ENCODE peak calls at places on chromosomes 4 and X, in ten cellular contexts. H is fibroblast of mammary gland, V is choroid plexus epithelial cell, U is colonic mucosa, Q is cardiac fibroblast, J is PC-3, M is dorsolateral prefrontal cortex, W is HFF-Myc, K is LNCaP clone FGC, X is AG09309. A is an unnamed sample.
A peak's percentile ranks its signal among the peaks of the same experiment; 100 is the strongest.

GRCh38 chr4:7310441-7310840 is 118.1 kb downstream of the SORCS2 start:
- DNase-seq in H (no peak), V (no peak), U (no peak), Q (no peak), J (no peak), M (no peak), W (no peak), K (no peak), X (no peak), A (no peak)

GRCh38 chr4:3769642-3770184 is 3.5 kb downstream of the ADRA2C start:
- DNase-seq in H (no peak), V (no peak), U (no peak), Q (no peak), J (no peak), M (no peak), W (no peak), K (no peak), X (no peak), A (no peak)

GRCh38 chr4:4608214-4608537 is 66.3 kb upstream of the STX18 start:
- DNase-seq in H (no peak), V (no peak), U (no peak), Q (no peak), J (no peak), M (no peak), W (no peak), K (no peak), X (no peak), A (no peak)

GRCh38 chrX:120791013-120791643 is 84.5 kb downstream of the CT47B1 start:
- DNase-seq in H (peak; percentile 87), V (peak; percentile 64), U (peak; percentile 18), Q (peak; percentile 76), J (peak; percentile 79), M (peak; percentile 47), W (peak; percentile 58), K (no peak), X (peak; percentile 46), A (no peak)

GRCh38 chrX:3501833-3502535 is 155.5 kb upstream of the MXRA5 start:
- DNase-seq in H (peak; percentile 50), V (no peak), U (no peak), Q (no peak), J (no peak), M (peak; percentile 38), W (no peak), K (no peak), X (no peak), A (no peak)

GRCh38 chr4:3300198-3300671 is 7.4 kb downstream of the RGS12 start:
- DNase-seq in H (no peak), V (no peak), U (peak; percentile 13), Q (no peak), J (no peak), M (peak; percentile 21), W (no peak), K (no peak), X (no peak), A (no peak)

GRCh38 chr4:180304321-180304720 is 1938.9 kb upstream of the TENM3 start:
- DNase-seq in H (no peak), V (no peak), U (no peak), Q (no peak), J (no peak), M (no peak), W (no peak), K (no peak), X (no peak), A (no peak)

GRCh38 chr4:87007345-87008181 is 72.8 kb downstream of the AFF1 start:
- DNase-seq in H (peak; percentile 50), V (peak; percentile 71), U (peak; percentile 79), Q (peak; percentile 69), J (peak; percentile 33), M (peak; percentile 52), W (no peak), K (no peak), X (no peak), A (no peak)

GRCh38 chr4:15314974-15315373 is 112.9 kb upstream of the C1QTNF7 start:
- DNase-seq in H (no peak), V (no peak), U (no peak), Q (no peak), J (no peak), M (no peak), W (no peak), K (no peak), X (no peak), A (no peak)

GRCh38 chrX:119376312-119376711 is 22.8 kb upstream of the SLC25A43 start:
- DNase-seq in H (no peak), V (no peak), U (no peak), Q (no peak), J (peak; percentile 16), M (no peak), W (no peak), K (no peak), X (no peak), A (no peak)

GRCh38 chr4:151359576-151359975 is 34.2 kb upstream of the SH3D19 start:
- DNase-seq in H (no peak), V (no peak), U (peak; percentile 75), Q (peak; percentile 9), J (peak; percentile 3), M (no peak), W (no peak), K (no peak), X (no peak), A (no peak)

GRCh38 chr4:153497091-153497531 is 31.0 kb downstream of the TMEM131L start:
- DNase-seq in H (peak; percentile 54), V (peak; percentile 63), U (no peak), Q (peak; percentile 65), J (peak; percentile 64), M (no peak), W (no peak), K (no peak), X (no peak), A (no peak)

GRCh38 chrX:153725039-153725831 is 579 bp downstream of the ABCD1 start:
- DNase-seq in H (no peak), V (no peak), U (no peak), Q (no peak), J (peak; percentile 19), M (no peak), W (no peak), K (no peak), X (no peak), A (no peak)

GRCh38 chr4:181908168-181908567 is 335.0 kb upstream of the TENM3 start:
- DNase-seq in H (no peak), V (no peak), U (no peak), Q (no peak), J (no peak), M (no peak), W (no peak), K (no peak), X (no peak), A (no peak)

GRCh38 chr4:128979934-128980333 is 113.4 kb downstream of the SCLT1 start:
- DNase-seq in H (peak; percentile 86), V (peak; percentile 88), U (no peak), Q (peak; percentile 88), J (peak; percentile 78), M (no peak), W (peak; percentile 54), K (peak; percentile 27), X (peak; percentile 62), A (no peak)

GRCh38 chrX:103831803-103832544 is at the start of gene RAB9B:
- DNase-seq in H (peak; percentile 35), V (peak; percentile 52), U (peak; percentile 59), Q (no peak), J (peak; percentile 22), M (peak; percentile 75), W (no peak), K (no peak), X (no peak), A (peak; percentile 39)

GRCh38 chr4:121057466-121057911 is 14.8 kb downstream of the NDNF start:
- DNase-seq in H (no peak), V (no peak), U (no peak), Q (no peak), J (no peak), M (no peak), W (no peak), K (no peak), X (no peak), A (no peak)

GRCh38 chr4:10092481-10093272 is 23.9 kb downstream of the WDR1 start:
- DNase-seq in H (peak; percentile 19), V (no peak), U (no peak), Q (no peak), J (no peak), M (no peak), W (no peak), K (no peak), X (no peak), A (no peak)

GRCh38 chr4:122798917-122799316 is 27.7 kb upstream of the FGF2 start:
- DNase-seq in H (no peak), V (no peak), U (no peak), Q (no peak), J (no peak), M (no peak), W (no peak), K (no peak), X (no peak), A (no peak)
- H3K4me3 ChIP-seq in H (no peak overlapping the region), V (no peak overlapping the region), U (no peak overlapping the region), Q (no peak overlapping the region), J (no peak overlapping the region), M (no peak overlapping the region), W (no peak overlapping the region), K (no peak overlapping the region), X (no peak overlapping the region), A (no peak overlapping the region)

GRCh38 chr4:53558981-53559620 is 32.2 kb downstream of the LNX1 start:
- DNase-seq in H (no peak), V (peak; percentile 32), U (no peak), Q (peak; percentile 43), J (peak; percentile 56), M (no peak), W (no peak), K (no peak), X (no peak), A (no peak)
- H3K4me3 ChIP-seq in H (no peak overlapping the region), V (no peak overlapping the region), U (no peak overlapping the region), Q (no peak overlapping the region), J (peak overlapping the region; percentile 11), M (no peak overlapping the region), W (no peak overlapping the region), K (no peak overlapping the region), X (no peak overlapping the region), A (no peak overlapping the region)

DNA sequence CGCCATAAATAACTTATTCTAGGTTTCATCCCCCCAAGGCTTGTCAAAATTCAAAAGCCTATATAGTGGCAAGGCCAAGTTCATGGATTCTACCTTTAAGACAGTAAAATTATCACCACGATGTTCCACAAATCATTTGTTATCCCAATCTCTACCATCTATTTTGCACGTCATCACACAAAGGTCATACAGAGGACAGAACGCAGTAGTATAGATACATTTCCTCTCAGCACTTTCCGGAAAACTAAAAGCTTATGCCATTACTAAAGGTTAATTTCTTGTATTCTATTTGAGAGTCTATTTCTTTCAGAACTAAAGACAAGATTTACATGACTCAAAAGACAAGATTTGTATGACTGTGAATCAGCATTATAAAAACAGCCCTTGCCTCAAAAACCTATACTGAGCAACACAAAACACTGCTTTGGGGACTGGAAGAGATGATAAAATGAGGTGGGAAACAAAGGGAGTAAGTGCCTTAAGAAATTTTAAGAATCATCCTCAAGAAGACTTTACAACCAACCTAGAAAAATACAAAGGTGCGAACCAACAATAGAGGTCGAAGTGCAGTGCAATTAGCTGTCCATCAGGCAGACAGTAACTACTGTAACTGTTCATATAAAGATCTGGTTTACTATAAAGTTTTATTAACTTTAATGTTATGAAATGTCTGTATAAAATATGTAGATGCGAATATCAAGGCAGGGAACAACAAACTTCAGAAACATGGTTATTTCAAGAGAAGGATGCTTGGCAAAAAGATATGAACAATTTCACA is 7.6 kb downstream of the UBE2D3 start:
- DNase-seq in H (peak; percentile 20), V (peak; percentile 67), U (no peak), Q (peak; percentile 33), J (no peak), M (no peak), W (no peak), K (no peak), X (no peak), A (no peak)
- H3K4me3 ChIP-seq in H (no peak overlapping the region), V (no peak overlapping the region), U (no peak overlapping the region), Q (peak overlapping the region; percentile 5), J (no peak overlapping the region), M (no peak overlapping the region), W (no peak overlapping the region), K (no peak overlapping the region), X (no peak overlapping the region), A (no peak overlapping the region)

GRCh38 chr4:38132140-38132673 is 172.0 kb downstream of the PTTG2 start:
- DNase-seq in H (peak; percentile 100), V (peak; percentile 99), U (peak; percentile 61), Q (peak; percentile 99), J (no peak), M (peak; percentile 47), W (peak; percentile 33), K (no peak), X (peak; percentile 94), A (no peak)
- H3K4me3 ChIP-seq in H (no peak overlapping the region), V (no peak overlapping the region), U (no peak overlapping the region), Q (no peak overlapping the region), J (no peak overlapping the region), M (no peak overlapping the region), W (no peak overlapping the region), K (no peak overlapping the region), X (no peak overlapping the region), A (no peak overlapping the region)

A was measured in NT2/D1.